ENCODE peak calls at places on chromosomes 3 and 15, in nine cellular contexts. Q is CD8-positive, alpha-beta memory T cell; J is tibial artery; W is neuronal stem cell; R is Daoy; Z is heart left ventricle; F is hepatic stellate cell; I is stimulated activated CD4-positive, alpha-beta T cell treated with anti-CD3 and anti-CD28 coated beads, Interleukin-4, amount 100 ng/mL, for 48 hours; S is T-helper 17 cell. V is an unnamed sample.

GRCh38 chr15:90836296-90836871 is 32.0 kb upstream of the FURIN start:
- DNase-seq in Q (no peak), J (no peak), W (no peak), R (peak; percentile 66), Z (peak; percentile 54), F (peak; percentile 77), I (no peak), S (no peak), V (no peak)

GRCh38 chr3:172213168-172213567 is 173.8 kb downstream of the FNDC3B start:
- DNase-seq in Q (no peak), J (no peak), W (no peak), R (peak; percentile 84), Z (no peak), F (no peak), I (peak; percentile 9), S (no peak), V (no peak)

GRCh38 chr15:60326824-60327654 is 70.7 kb downstream of the ANXA2 start:
- DNase-seq in Q (peak; percentile 33), J (no peak), W (peak; percentile 68), R (peak; percentile 60), Z (no peak), F (no peak), I (peak; percentile 2), S (no peak), V (peak; percentile 52)

GRCh38 chr15:55899537-55899936 is 93.9 kb downstream of the NEDD4 start:
- DNase-seq in Q (no peak), J (no peak), W (no peak), R (no peak), Z (no peak), F (no peak), I (no peak), S (no peak), V (no peak)

GRCh38 chr3:134260984-134261383 is 10.3 kb upstream of the RYK start:
- DNase-seq in Q (no peak), J (no peak), W (no peak), R (no peak), Z (no peak), F (no peak), I (no peak), S (no peak), V (no peak)

GRCh38 chr15:74024687-74025086 is 30.2 kb downstream of the PML start:
- DNase-seq in Q (no peak), J (no peak), W (no peak), R (no peak), Z (no peak), F (no peak), I (no peak), S (no peak), V (no peak)

GRCh38 chr3:49724586-49724985 is 835 bp upstream of the GMPPB start:
- DNase-seq in Q (peak; percentile 38), J (peak; percentile 70), W (no peak), R (no peak), Z (peak; percentile 38), F (no peak), I (no peak), S (peak; percentile 40), V (no peak)

GRCh38 chr3:158471639-158472294 is 99.2 kb upstream of the MLF1 start:
- DNase-seq in Q (no peak), J (no peak), W (no peak), R (no peak), Z (no peak), F (peak; percentile 5), I (no peak), S (no peak), V (no peak)

GRCh38 chr3:107884719-107885460 is 205.9 kb downstream of the CD47 start:
- DNase-seq in Q (no peak), J (no peak), W (no peak), R (peak; percentile 49), Z (no peak), F (peak; percentile 68), I (no peak), S (no peak), V (no peak)

GRCh38 chr3:172550347-172550943 is 27.2 kb upstream of the TNFSF10 start:
- DNase-seq in Q (no peak), J (no peak), W (no peak), R (peak; percentile 91), Z (no peak), F (peak; percentile 40), I (peak; percentile 77), S (no peak), V (no peak)

GRCh38 chr3:5188419-5189405 is 1.2 kb downstream of the EDEM1 start:
- DNase-seq in Q (peak; percentile 68), J (no peak), W (peak; percentile 15), R (peak; percentile 10), Z (no peak), F (peak; percentile 41), I (no peak), S (no peak), V (no peak)

GRCh38 chr3:192082733-192083660 is 622.0 kb downstream of the PYDC2 start:
- DNase-seq in Q (no peak), J (no peak), W (no peak), R (no peak), Z (no peak), F (no peak), I (no peak), S (no peak), V (no peak)

GRCh38 chr3:17089314-17089700 is 204.6 kb downstream of the PLCL2 start:
- DNase-seq in Q (no peak), J (no peak), W (no peak), R (no peak), Z (no peak), F (peak; percentile 17), I (no peak), S (no peak), V (no peak)

GRCh38 chr3:37221407-37221806 is 47.0 kb upstream of the LRRFIP2 start:
- DNase-seq in Q (no peak), J (no peak), W (no peak), R (peak; percentile 70), Z (no peak), F (peak; percentile 56), I (no peak), S (no peak), V (no peak)

GRCh38 chr15:99174567-99174966 is 69.7 kb downstream of the SYNM start:
- DNase-seq in Q (no peak), J (no peak), W (no peak), R (no peak), Z (peak; percentile 59), F (no peak), I (no peak), S (no peak), V (no peak)

GRCh38 chr3:101127991-101128390 is 134.8 kb upstream of the ABI3BP start:
- DNase-seq in Q (no peak), J (no peak), W (no peak), R (no peak), Z (no peak), F (no peak), I (no peak), S (no peak), V (no peak)

GRCh38 chr3:196524527-196524926 is 9.4 kb upstream of the SMCO1 start:
- DNase-seq in Q (no peak), J (no peak), W (no peak), R (peak; percentile 46), Z (no peak), F (no peak), I (no peak), S (no peak), V (no peak)

GRCh38 chr3:149095487-149095886 is 9.2 kb upstream of the HLTF start:
- DNase-seq in Q (no peak), J (no peak), W (no peak), R (no peak), Z (no peak), F (no peak), I (no peak), S (no peak), V (no peak)

GRCh38 chr3:27720899-27721716 is 1.0 kb downstream of the EOMES start:
- DNase-seq in Q (peak; percentile 36), J (no peak), W (no peak), R (no peak), Z (no peak), F (no peak), I (no peak), S (no peak), V (no peak)

GRCh38 chr3:71244153-71245051 is 339.1 kb downstream of the FOXP1 start:
- DNase-seq in Q (no peak), J (peak; percentile 83), W (no peak), R (no peak), Z (peak; percentile 63), F (peak; percentile 72), I (no peak), S (no peak), V (no peak)

GRCh38 chr3:177977381-177978158 is 558.7 kb upstream of the KCNMB2 start:
- DNase-seq in Q (no peak), J (no peak), W (no peak), R (peak; percentile 90), Z (no peak), F (peak; percentile 68), I (no peak), S (no peak), V (no peak)

GRCh38 chr3:52524752-52525661 is 8.7 kb downstream of the NT5DC2 start:
- DNase-seq in Q (no peak), J (peak; percentile 92), W (no peak), R (no peak), Z (peak; percentile 83), F (peak; percentile 69), I (no peak), S (no peak), V (no peak)

GRCh38 chr15:78322243-78322642 is 17.9 kb upstream of the CRABP1 start:
- DNase-seq in Q (no peak), J (no peak), W (no peak), R (peak; percentile 87), Z (no peak), F (no peak), I (no peak), S (no peak), V (no peak)

GRCh38 chr3:157905885-157906284 is 200.3 kb downstream of the SHOX2 start:
- DNase-seq in Q (no peak), J (no peak), W (no peak), R (no peak), Z (no peak), F (no peak), I (no peak), S (no peak), V (no peak)

GRCh38 chr3:73071952-73072351 is 10.5 kb downstream of the EBLN2 start:
- DNase-seq in Q (no peak), J (no peak), W (no peak), R (no peak), Z (no peak), F (no peak), I (no peak), S (no peak), V (no peak)

GRCh38 chr15:61444585-61444984 is 215.5 kb upstream of the RORA start:
- DNase-seq in Q (no peak), J (no peak), W (no peak), R (no peak), Z (no peak), F (no peak), I (no peak), S (no peak), V (no peak)

GRCh38 chr15:36814708-36815107 is 235.3 kb downstream of the CDIN1 start:
- DNase-seq in Q (no peak), J (no peak), W (no peak), R (no peak), Z (no peak), F (no peak), I (no peak), S (no peak), V (no peak)

GRCh38 chr3:106824856-106825255 is 552.4 kb upstream of the CCDC54 start:
- DNase-seq in Q (no peak), J (no peak), W (no peak), R (peak; percentile 52), Z (peak; percentile 22), F (no peak), I (no peak), S (no peak), V (no peak)

GRCh38 chr15:78065973-78066946 is 11.3 kb downstream of the TBC1D2B start:
- DNase-seq in Q (no peak), J (peak; percentile 59), W (no peak), R (no peak), Z (no peak), F (no peak), I (no peak), S (no peak), V (no peak)

GRCh38 chr15:67863442-67863987 is 23.7 kb upstream of the RNU6-1 start:
- DNase-seq in Q (peak; percentile 64), J (peak; percentile 88), W (peak; percentile 77), R (peak; percentile 70), Z (peak; percentile 87), F (peak; percentile 73), I (peak; percentile 68), S (peak; percentile 52), V (no peak)